ENCODE peak calls at places on chromosomes 5 and 9, in eight cellular contexts. Q is GM12865, D is fibroblast of lung, K is brain microvascular endothelial cell, R is colonic mucosa, M is upper lobe of right lung, X is stomach, E is Peyer's patch. C is an unnamed sample.

GRCh38 chr9:126470251-126470993 is 143.3 kb upstream of the LMX1B start:
- DNase-seq in Q (peak), D (no peak), K (no peak), R (no peak), M (no peak), X (no peak), E (no peak), C (no peak)

GRCh38 chr5:2267991-2268390 is 385.3 kb upstream of the IRX4 start:
- DNase-seq in Q (no peak), D (no peak), K (no peak), R (no peak), M (no peak), X (no peak), E (no peak), C (no peak)

GRCh38 chr9:5626727-5627634 is 1.9 kb upstream of the RIC1 start:
- DNase-seq in Q (peak), D (peak), K (peak), R (peak), M (no peak), X (no peak), E (no peak), C (peak)

GRCh38 chr5:170070556-170071412 is 34.9 kb upstream of the FOXI1 start:
- DNase-seq in Q (no peak), D (peak), K (peak), R (peak), M (no peak), X (no peak), E (no peak), C (peak)

GRCh38 chr5:69331528-69332445 is 814 bp downstream of the CCDC125 start:
- DNase-seq in Q (peak), D (no peak), K (no peak), R (peak), M (no peak), X (peak), E (peak), C (peak)

GRCh38 chr5:43007911-43008368 is 32.2 kb downstream of the ANXA2R start:
- DNase-seq in Q (peak), D (peak), K (peak), R (peak), M (peak), X (peak), E (peak), C (peak)

GRCh38 chr5:134236208-134236761 is 10.4 kb upstream of the PPP2CA start:
- DNase-seq in Q (no peak), D (no peak), K (no peak), R (no peak), M (no peak), X (no peak), E (no peak), C (no peak)

GRCh38 chr5:131514316-131515275 is 120.4 kb downstream of the RAPGEF6 start:
- DNase-seq in Q (peak), D (no peak), K (peak), R (no peak), M (no peak), X (no peak), E (no peak), C (no peak)

GRCh38 chr9:36207016-36207415 is 16.3 kb downstream of the CLTA start:
- DNase-seq in Q (no peak), D (no peak), K (peak), R (no peak), M (no peak), X (no peak), E (no peak), C (no peak)

GRCh38 chr5:124566875-124567450 is 179.5 kb downstream of the ZNF608 start:
- DNase-seq in Q (no peak), D (no peak), K (no peak), R (no peak), M (no peak), X (no peak), E (no peak), C (no peak)

GRCh38 chr9:79408617-79409016 is 163.1 kb upstream of the TLE4 start:
- DNase-seq in Q (no peak), D (no peak), K (no peak), R (no peak), M (no peak), X (no peak), E (no peak), C (no peak)

GRCh38 chr9:79408200-79408599 is 163.6 kb upstream of the TLE4 start:
- DNase-seq in Q (no peak), D (no peak), K (no peak), R (no peak), M (no peak), X (no peak), E (no peak), C (no peak)

GRCh38 chr9:79403495-79403894 is 168.3 kb upstream of the TLE4 start:
- DNase-seq in Q (peak), D (no peak), K (no peak), R (no peak), M (no peak), X (no peak), E (no peak), C (no peak)
- TF ChIP-seq CTCF in Q (no peak), D (no peak), K (no peak), R (no peak), M (no peak), X (no peak), E (no peak), C (no peak)

GRCh38 chr9:133320421-133320881 is 15.5 kb downstream of the SURF6 start:
- DNase-seq in Q (no peak), D (no peak), K (no peak), R (no peak), M (peak), X (no peak), E (no peak), C (no peak)
- TF ChIP-seq CTCF in Q (no peak), D (no peak), K (no peak), R (no peak), M (no peak), X (no peak), E (no peak), C (no peak)

GRCh38 chr5:74641778-74642542 is 1.4 kb upstream of the ENC1 start:
- DNase-seq in Q (peak), D (peak), K (peak), R (peak), M (peak), X (peak), E (peak), C (peak)
- TF ChIP-seq CTCF in Q (peak), D (peak), K (peak), R (peak), M (peak), X (no peak), E (peak), C (peak)

GRCh38 chr5:138643040-138643791 is 68.0 kb upstream of the HSPA9 start:
- DNase-seq in Q (no peak), D (no peak), K (no peak), R (no peak), M (no peak), X (no peak), E (peak), C (no peak)
- TF ChIP-seq CTCF in Q (no peak), D (no peak), K (no peak), R (no peak), M (no peak), X (no peak), E (no peak), C (no peak)

GRCh38 chr5:54691644-54692043 is 174.1 kb downstream of the SNX18 start:
- DNase-seq in Q (no peak), D (no peak), K (no peak), R (no peak), M (no peak), X (no peak), E (no peak), C (no peak)

GRCh38 chr5:54696931-54697330 is 179.4 kb downstream of the SNX18 start:
- DNase-seq in Q (no peak), D (peak), K (no peak), R (no peak), M (no peak), X (no peak), E (no peak), C (no peak)

GRCh38 chr5:54695198-54695966 is 177.8 kb downstream of the SNX18 start:
- DNase-seq in Q (no peak), D (no peak), K (peak), R (no peak), M (no peak), X (no peak), E (no peak), C (no peak)

GRCh38 chr5:54692631-54693030 is 175.1 kb downstream of the SNX18 start:
- DNase-seq in Q (no peak), D (no peak), K (no peak), R (no peak), M (no peak), X (no peak), E (no peak), C (no peak)

DNA sequence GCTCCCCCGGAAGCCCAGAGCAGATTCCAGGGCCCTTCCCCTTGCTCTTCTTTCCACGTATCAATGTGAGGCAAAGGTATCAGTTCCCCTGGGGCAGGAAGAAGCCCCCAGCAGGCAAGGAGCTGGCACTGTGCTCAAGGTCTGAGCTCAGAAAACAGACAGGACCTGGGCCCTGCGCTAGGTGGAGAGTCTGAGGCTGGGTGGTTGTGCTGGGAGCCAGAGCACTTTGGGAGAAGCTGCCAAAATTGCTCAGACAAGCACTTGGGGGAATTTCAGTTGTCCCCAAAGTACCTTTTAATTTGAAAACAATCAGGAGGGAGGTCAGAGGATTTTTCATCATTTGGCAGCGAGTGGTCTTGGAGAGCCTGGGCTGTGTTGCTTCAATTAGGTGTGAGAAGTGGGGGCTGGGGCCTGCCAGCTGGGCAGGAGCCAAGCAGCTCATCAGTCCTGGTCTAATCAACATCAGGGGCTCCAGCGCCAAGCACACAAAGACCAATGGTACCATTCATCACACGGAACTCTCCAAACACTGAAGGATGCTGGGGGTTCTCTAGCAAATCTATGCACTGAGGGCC is 176.5 kb downstream of the SNX18 start:
- DNase-seq in Q (no peak), D (no peak), K (no peak), R (no peak), M (no peak), X (no peak), E (no peak), C (no peak)
- TF ChIP-seq CTCF in Q (no peak), D (no peak), K (no peak), R (no peak), M (no peak), X (no peak), E (no peak), C (no peak)

GRCh38 chr5:177546262-177546741 is 8.1 kb downstream of the FAM193B start:
- DNase-seq in Q (no peak), D (peak), K (peak), R (peak), M (no peak), X (no peak), E (no peak), C (peak)
- TF ChIP-seq CTCF in Q (no peak), D (no peak), K (no peak), R (no peak), M (no peak), X (no peak), E (no peak), C (no peak)

DNA sequence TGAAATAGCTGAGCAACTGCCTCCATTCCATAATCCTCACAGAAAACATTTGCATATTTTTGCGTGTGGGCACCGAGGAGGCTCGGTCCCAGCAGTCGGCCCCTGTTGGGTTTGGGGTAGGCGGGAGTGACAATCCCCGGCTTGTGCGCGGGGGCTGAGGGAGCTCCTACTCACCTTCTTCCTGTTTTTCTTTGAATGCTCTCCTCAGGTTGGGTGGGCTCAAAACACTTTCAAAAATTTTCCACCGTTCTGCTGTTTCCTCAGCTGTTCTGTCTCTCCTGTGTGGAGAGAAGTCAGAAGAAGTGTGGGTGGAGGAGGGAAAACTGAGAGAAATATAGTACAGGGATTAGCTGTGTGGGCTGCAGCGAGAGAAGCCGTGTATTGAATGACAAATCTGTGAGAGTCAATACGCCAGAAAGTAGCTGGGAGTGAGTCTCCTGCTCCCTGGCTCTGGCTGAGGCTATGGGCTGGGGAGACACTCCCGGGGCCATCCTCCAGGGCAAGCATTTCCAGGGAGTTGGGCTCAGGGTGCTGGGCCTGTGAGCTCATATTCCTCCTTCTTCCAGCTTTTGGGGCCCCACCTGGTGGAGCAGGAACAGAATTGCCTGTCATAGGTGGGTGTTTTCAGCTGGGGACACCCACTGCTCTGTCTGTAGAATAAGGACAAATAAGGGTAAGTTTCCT is 84.7 kb downstream of the CMYA5 start:
- DNase-seq in Q (peak), D (no peak), K (no peak), R (no peak), M (no peak), X (no peak), E (no peak), C (peak)
- TF ChIP-seq CTCF in Q (peak), D (no peak), K (peak), R (no peak), M (peak), X (no peak), E (no peak), C (peak)

DNA sequence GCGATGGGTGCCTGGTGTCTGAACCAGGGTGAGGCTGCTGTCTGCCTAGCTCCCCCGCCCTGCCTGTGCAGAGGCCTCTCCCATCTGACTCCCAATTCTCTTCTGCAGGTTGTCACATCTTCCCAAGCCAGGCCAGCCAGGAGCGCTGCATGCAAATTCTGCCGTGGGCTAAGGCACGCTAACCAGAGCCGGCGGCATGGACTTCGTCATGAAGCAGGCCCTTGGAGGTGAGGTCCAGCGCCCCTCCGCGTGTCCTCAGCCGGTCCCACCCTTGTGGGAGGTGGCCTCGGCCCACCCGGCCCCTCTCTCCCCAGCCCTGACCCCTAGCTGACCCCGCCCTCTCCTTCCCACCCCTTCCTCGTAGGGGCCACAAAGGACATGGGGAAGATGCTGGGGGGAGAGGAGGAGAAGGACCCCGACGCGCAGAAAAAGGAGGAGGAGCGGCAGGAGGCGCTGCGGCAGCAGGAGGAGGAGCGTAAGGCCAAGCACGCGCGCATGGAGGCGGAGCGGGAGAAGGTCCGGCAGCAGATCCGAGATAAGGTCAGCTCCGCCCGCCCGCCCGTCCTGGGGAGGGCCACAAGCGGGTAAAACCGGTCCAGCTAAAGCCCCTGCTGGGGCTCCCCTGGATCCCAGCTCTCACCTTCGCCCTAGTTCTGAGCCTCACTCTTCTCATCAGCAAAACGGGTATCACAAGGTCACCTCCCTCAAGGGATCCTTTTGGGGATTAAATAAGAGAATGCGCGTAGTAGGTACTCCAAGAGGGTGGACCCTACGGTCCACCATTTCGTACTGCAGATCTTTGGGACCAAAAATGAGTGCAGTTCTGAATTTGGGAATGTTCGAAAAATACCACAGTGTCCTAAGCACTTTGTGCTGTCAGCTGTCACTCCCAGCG is 7.4 kb downstream of the CPLX2 start:
- DNase-seq in Q (no peak), D (no peak), K (no peak), R (no peak), M (no peak), X (peak), E (no peak), C (no peak)
- TF ChIP-seq CTCF in Q (no peak), D (no peak), K (no peak), R (no peak), M (no peak), X (no peak), E (no peak), C (no peak)

DNA sequence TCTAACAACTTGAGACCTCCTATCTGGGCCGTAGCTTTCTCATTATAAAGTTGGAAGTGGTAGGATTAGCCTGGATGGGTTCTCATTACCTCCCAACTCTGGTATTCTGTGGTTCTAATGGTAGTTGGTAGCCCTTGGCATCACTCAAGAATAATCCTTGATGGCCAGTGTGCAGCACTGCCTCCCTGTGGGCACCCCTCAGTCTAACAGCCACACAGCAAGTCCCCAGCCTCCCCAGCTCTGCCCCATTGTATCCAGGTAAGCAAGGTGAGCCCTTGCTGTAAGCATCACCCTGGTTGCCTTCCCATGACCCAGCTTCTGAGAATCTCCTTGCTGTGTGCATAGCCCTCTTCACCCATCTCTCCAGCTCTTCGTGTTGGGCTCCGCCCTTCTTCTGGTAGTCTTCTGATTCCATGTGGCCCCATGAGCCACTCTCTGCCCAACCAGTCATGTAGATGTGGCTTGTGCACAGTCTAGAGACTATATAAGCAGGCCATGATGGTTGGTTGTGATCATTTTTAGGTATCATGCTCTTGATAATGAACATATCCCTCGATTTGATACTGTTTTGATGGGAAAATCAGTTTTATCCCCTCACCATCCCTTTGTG is 57.6 kb upstream of the GRHPR start:
- DNase-seq in Q (peak), D (no peak), K (no peak), R (no peak), M (no peak), X (no peak), E (no peak), C (no peak)
- TF ChIP-seq CTCF in Q (peak), D (no peak), K (peak), R (peak), M (no peak), X (no peak), E (peak), C (no peak)

GRCh38 chr5:142013734-142014495 is 1.1 kb upstream of the GNPDA1 start:
- DNase-seq in Q (no peak), D (peak), K (no peak), R (peak), M (no peak), X (no peak), E (peak), C (no peak)

GRCh38 chr5:142012792-142013388 is at the start of gene GNPDA1:
- DNase-seq in Q (peak), D (peak), K (peak), R (peak), M (peak), X (peak), E (peak), C (peak)

GRCh38 chr5:142009886-142010285 is 2.9 kb downstream of the GNPDA1 start:
- DNase-seq in Q (no peak), D (no peak), K (no peak), R (no peak), M (no peak), X (no peak), E (no peak), C (no peak)

GRCh38 chr5:142011572-142012185 is 1.1 kb downstream of the GNPDA1 start:
- DNase-seq in Q (no peak), D (no peak), K (no peak), R (no peak), M (no peak), X (no peak), E (no peak), C (no peak)

GRCh38 chr5:142012186-142012785 is 541 bp downstream of the GNPDA1 start:
- DNase-seq in Q (peak), D (peak), K (no peak), R (peak), M (peak), X (peak), E (peak), C (peak)
- TF ChIP-seq CTCF in Q (peak), D (peak), K (peak), R (peak), M (peak), X (no peak), E (peak), C (peak)